ENCODE peak calls at places on chromosome 21, in six cellular contexts. Z is GM20000, K is nephron progenitor cell, L is substantia nigra, C is GM12892, G is RWPE1. B is an unnamed sample.

GRCh38 chr21:45409466-45410150 is 4.6 kb downstream of the COL18A1 start:
- DNase-seq in C (no peak), Z (no peak), K (no peak), G (peak; percentile 74), L (no peak), B (no peak)

GRCh38 chr21:16250282-16250681 is 520.5 kb downstream of the USP25 start:
- DNase-seq in C (no peak), K (no peak), G (no peak), Z (no peak), L (no peak), B (no peak)

GRCh38 chr21:29148535-29148934 is 18.1 kb downstream of the MAP3K7CL start:
- DNase-seq in Z (no peak), L (no peak), K (no peak), C (no peak), G (no peak), B (no peak)

GRCh38 chr21:38036016-38036415 is 119.8 kb upstream of the KCNJ6 start:
- DNase-seq in Z (no peak), C (no peak), G (no peak), K (no peak), L (no peak), B (no peak)

GRCh38 chr21:25974937-25975336 is 195.6 kb downstream of the APP start:
- DNase-seq in Z (no peak), C (no peak), L (no peak), K (no peak), G (no peak), B (no peak)

GRCh38 chr21:23817337-23817736 is 1789.9 kb downstream of the MRPL39 start:
- DNase-seq in C (no peak), K (no peak), G (no peak), L (no peak), Z (no peak), B (no peak)

GRCh38 chr21:42120056-42120903 is 49.2 kb downstream of the UMODL1 start:
- DNase-seq in Z (no peak), C (no peak), K (no peak), L (no peak), G (no peak), B (no peak)

GRCh38 chr21:45618846-45619485 is 24.6 kb upstream of the PCBP3 start:
- DNase-seq in Z (no peak), L (no peak), G (no peak), C (no peak), K (no peak), B (no peak)

GRCh38 chr21:24955275-24955961 is 651.9 kb downstream of the MRPL39 start:
- DNase-seq in G (no peak), L (no peak), C (no peak), K (no peak), Z (peak; percentile 24), B (no peak)

GRCh38 chr21:15219866-15220265 is 155.1 kb upstream of the NRIP1 start:
- DNase-seq in L (no peak), K (no peak), Z (no peak), C (no peak), G (no peak), B (no peak)

GRCh38 chr21:29725025-29725736 is 214.6 kb downstream of the GRIK1 start:
- DNase-seq in Z (no peak), L (no peak), C (no peak), K (no peak), G (no peak), B (no peak)

GRCh38 chr21:37153935-37154350 is 80.9 kb downstream of the TTC3 start:
- DNase-seq in L (no peak), K (no peak), Z (no peak), G (no peak), C (no peak), B (no peak)

GRCh38 chr21:45769239-45769758 is 125.8 kb downstream of the PCBP3 start:
- DNase-seq in K (no peak), Z (no peak), L (no peak), G (no peak), C (no peak), B (no peak)

GRCh38 chr21:37863842-37864241 is 52.4 kb downstream of the KCNJ6 start:
- DNase-seq in K (no peak), C (no peak), Z (no peak), L (no peak), G (no peak), B (no peak)

GRCh38 chr21:26170471-26171309 is at the start of gene APP:
- DNase-seq in K (peak; percentile 93), G (peak; percentile 93), C (peak; percentile 95), L (peak; percentile 74), Z (peak; percentile 98), B (peak; percentile 91)

GRCh38 chr21:35614412-35614901 is 445.9 kb downstream of the SETD4 start:
- DNase-seq in G (peak; percentile 66), L (no peak), C (no peak), K (no peak), Z (no peak), B (peak; percentile 50)

GRCh38 chr21:16536661-16537359 is 807.0 kb downstream of the USP25 start:
- DNase-seq in K (no peak), C (no peak), Z (no peak), G (no peak), L (no peak), B (no peak)

GRCh38 chr21:27085387-27085786 is 118.5 kb upstream of the ADAMTS5 start:
- DNase-seq in K (no peak), L (no peak), C (no peak), Z (no peak), G (no peak), B (no peak)

GRCh38 chr21:28521932-28522826 is 470.5 kb downstream of the LTN1 start:
- DNase-seq in G (no peak), L (no peak), C (no peak), Z (no peak), K (no peak), B (no peak)

GRCh38 chr21:20789696-20790095 is 208.5 kb upstream of the NCAM2 start:
- DNase-seq in G (peak; percentile 5), L (no peak), C (no peak), Z (no peak), K (no peak), B (no peak)

GRCh38 chr21:33954395-33954794 is 38.8 kb upstream of the ATP5PO start:
- DNase-seq in Z (no peak), C (no peak), G (no peak), L (no peak), K (no peak), B (no peak)

GRCh38 chr21:42080788-42081083 is 9.6 kb downstream of the UMODL1 start:
- DNase-seq in Z (no peak), C (no peak), G (peak; percentile 22), K (no peak), L (no peak), B (no peak)

GRCh38 chr21:30168086-30168485 is 1.5 kb upstream of the CLDN17 start:
- DNase-seq in C (no peak), K (no peak), L (no peak), Z (no peak), G (peak; percentile 8), B (no peak)

GRCh38 chr21:19048088-19048672 is 644.6 kb upstream of the TMPRSS15 start:
- DNase-seq in Z (no peak), G (no peak), K (no peak), L (no peak), C (no peak), B (no peak)

GRCh38 chr21:38343691-38344090 is 86.9 kb downstream of the KCNJ15 start:
- DNase-seq in C (no peak), Z (no peak), L (no peak), G (peak; percentile 36), K (no peak), B (no peak)

GRCh38 chr21:41894922-41895557 is 15.9 kb upstream of the PRDM15 start:
- DNase-seq in K (no peak), C (no peak), L (no peak), G (no peak), Z (no peak), B (no peak)

GRCh38 chr21:15005391-15005790 is 59.4 kb downstream of the NRIP1 start:
- DNase-seq in K (no peak), C (no peak), Z (no peak), G (no peak), L (no peak), B (no peak)

GRCh38 chr21:42061195-42061865 is 9.8 kb upstream of the UMODL1 start:
- DNase-seq in G (no peak), L (no peak), K (no peak), C (peak; percentile 86), Z (peak; percentile 79), B (no peak)

GRCh38 chr21:33127154-33127893 is 57.4 kb downstream of the OLIG1 start:
- DNase-seq in C (peak; percentile 30), L (peak; percentile 84), K (peak; percentile 83), G (peak; percentile 54), Z (peak; percentile 77), B (peak; percentile 84)

GRCh38 chr21:37281993-37282392 is 14.9 kb upstream of the VPS26C start:
- DNase-seq in G (no peak), K (no peak), Z (no peak), L (no peak), C (no peak), B (no peak)

GRCh38 chr21:41598561-41599511 is 90.9 kb upstream of the TMPRSS2 start:
- DNase-seq in G (no peak), L (no peak), Z (no peak), C (no peak), K (no peak), B (no peak)

B was measured in H54.